ENCODE peak calls at places on chromosomes 1 and 21, in four cellular contexts. One of them, this sample, is unnamed.

GRCh38 chr1:234509457-234510328 is 30.7 kb upstream of the TARBP1 start:
- DNase-seq in SK-N-SH: no peak
- DNase-seq in K562: no peak
- DNase-seq in A549: no peak
- DNase-seq in this sample: no peak

GRCh38 chr1:55580845-55581332 is 365.7 kb upstream of the USP24 start:
- DNase-seq in SK-N-SH: no peak
- DNase-seq in K562: no peak
- DNase-seq in A549: no peak
- DNase-seq in this sample: no peak

GRCh38 chr1:18211764-18212163 is 104.2 kb downstream of the IGSF21 start:
- DNase-seq in SK-N-SH: peak; percentile 32
- DNase-seq in K562: no peak
- DNase-seq in A549: no peak
- DNase-seq in this sample: peak; percentile 45

GRCh38 chr1:234958702-234959649 is 169.7 kb downstream of the TOMM20 start:
- DNase-seq in SK-N-SH: no peak
- DNase-seq in K562: no peak
- DNase-seq in A549: no peak
- DNase-seq in this sample: no peak

GRCh38 chr21:44897326-44898010 is 23.2 kb downstream of the ITGB2 start:
- DNase-seq in SK-N-SH: no peak
- DNase-seq in K562: peak; percentile 50
- DNase-seq in A549: no peak
- DNase-seq in this sample: no peak

GRCh38 chr1:147287133-147287865 is 44.8 kb downstream of the CHD1L start:
- DNase-seq in SK-N-SH: no peak
- DNase-seq in K562: no peak
- DNase-seq in A549: no peak
- DNase-seq in this sample: no peak

GRCh38 chr1:201889092-201889968 is 632 bp downstream of the SHISA4 start:
- DNase-seq in SK-N-SH: no peak
- DNase-seq in K562: no peak
- DNase-seq in A549: no peak
- DNase-seq in this sample: no peak

GRCh38 chr1:16143566-16144324 is 12.1 kb downstream of the EPHA2 start:
- DNase-seq in SK-N-SH: no peak
- DNase-seq in K562: peak; percentile 97
- DNase-seq in A549: peak; percentile 94
- DNase-seq in this sample: peak; percentile 87

GRCh38 chr1:44553771-44554170 is 120.5 kb downstream of the TMEM53 start:
- DNase-seq in SK-N-SH: no peak
- DNase-seq in K562: no peak
- DNase-seq in A549: peak; percentile 59
- DNase-seq in this sample: no peak

GRCh38 chr1:210332233-210332632 is 3.5 kb downstream of the HHAT start:
- DNase-seq in SK-N-SH: no peak
- DNase-seq in K562: no peak
- DNase-seq in A549: no peak
- DNase-seq in this sample: no peak

GRCh38 chr1:45908613-45909140 is 105.3 kb downstream of the MAST2 start:
- DNase-seq in SK-N-SH: no peak
- DNase-seq in K562: no peak
- DNase-seq in A549: no peak
- DNase-seq in this sample: no peak

GRCh38 chr1:30159015-30159414 is 564.4 kb downstream of the MATN1 start:
- DNase-seq in SK-N-SH: no peak
- DNase-seq in K562: peak; percentile 81
- DNase-seq in A549: no peak
- DNase-seq in this sample: no peak

GRCh38 chr1:209190591-209191241 is 392.8 kb upstream of the CAMK1G start:
- DNase-seq in SK-N-SH: peak; percentile 53
- DNase-seq in K562: peak; percentile 21
- DNase-seq in A549: peak; percentile 16
- DNase-seq in this sample: peak; percentile 53

DNA sequence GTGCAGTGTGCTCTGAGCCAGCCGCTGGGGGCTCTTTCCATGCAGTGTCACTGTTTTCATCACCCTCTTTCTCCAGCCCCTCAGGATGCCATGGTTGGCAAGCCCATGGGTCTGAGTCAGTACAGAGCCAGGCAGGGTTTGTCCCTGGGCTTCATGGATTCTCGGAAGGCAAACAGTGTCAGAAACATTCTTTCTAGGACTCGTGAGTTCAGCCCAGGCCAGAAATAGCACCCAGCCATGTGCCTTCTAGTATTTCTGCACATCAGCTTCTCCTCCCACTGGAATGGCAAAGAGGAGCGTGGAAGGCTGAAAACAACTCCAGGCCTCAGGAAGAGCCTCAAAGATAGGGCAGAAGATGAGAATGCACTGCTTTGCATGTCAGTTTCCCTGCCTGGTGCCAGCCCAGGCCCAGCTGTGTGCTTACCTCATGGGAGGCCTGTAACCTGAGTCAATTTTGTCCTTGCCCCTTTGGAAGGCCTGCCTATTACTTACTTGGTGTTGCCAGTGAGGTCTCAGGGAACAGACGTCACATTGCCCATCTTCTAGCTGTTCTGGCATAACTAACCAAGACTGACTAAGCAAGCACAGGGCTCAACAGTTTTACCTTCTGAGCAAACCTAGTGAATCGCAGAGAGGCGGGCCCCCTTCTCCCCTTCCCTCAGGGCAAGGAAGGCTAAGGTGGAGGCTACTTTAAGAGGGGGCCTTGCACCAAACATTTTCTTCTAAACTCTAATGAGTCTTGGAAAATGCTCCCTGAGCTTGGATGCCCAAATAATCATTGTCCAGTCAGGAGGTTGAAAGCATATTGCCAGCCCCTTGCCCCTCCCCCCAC is 42.5 kb downstream of the GLUL start:
- DNase-seq in SK-N-SH: no peak
- DNase-seq in K562: no peak
- DNase-seq in A549: no peak
- DNase-seq in this sample: no peak
- TF ChIP-seq EP300 in SK-N-SH: no peak
- TF ChIP-seq EP300 in K562: no peak
- TF ChIP-seq EP300 in A549: no peak
- TF ChIP-seq EP300 in this sample: no peak

GRCh38 chr1:212713465-212714136 is 14.0 kb upstream of the BATF3 start:
- DNase-seq in SK-N-SH: no peak
- DNase-seq in K562: no peak
- DNase-seq in A549: no peak
- DNase-seq in this sample: no peak
- TF ChIP-seq EP300 in SK-N-SH: no peak
- TF ChIP-seq EP300 in K562: no peak
- TF ChIP-seq EP300 in A549: no peak
- TF ChIP-seq EP300 in this sample: no peak

GRCh38 chr1:155308493-155309422 is at the start of gene FDPS:
- DNase-seq in SK-N-SH: peak; percentile 94
- DNase-seq in K562: peak; percentile 97
- DNase-seq in A549: peak; percentile 98
- DNase-seq in this sample: peak; percentile 98
- TF ChIP-seq EP300 in SK-N-SH: no peak
- TF ChIP-seq EP300 in K562: no peak
- TF ChIP-seq EP300 in A549: no peak
- TF ChIP-seq EP300 in this sample: no peak

GRCh38 chr1:117070124-117070523 is 10.0 kb downstream of the TTF2 start:
- DNase-seq in SK-N-SH: no peak
- DNase-seq in K562: no peak
- DNase-seq in A549: no peak
- DNase-seq in this sample: no peak
- TF ChIP-seq EP300 in SK-N-SH: no peak
- TF ChIP-seq EP300 in K562: no peak
- TF ChIP-seq EP300 in A549: no peak
- TF ChIP-seq EP300 in this sample: no peak

GRCh38 chr1:33572387-33572786 is 99.9 kb downstream of the ZSCAN20 start:
- DNase-seq in SK-N-SH: no peak
- DNase-seq in K562: no peak
- DNase-seq in A549: no peak
- DNase-seq in this sample: no peak
- TF ChIP-seq EP300 in SK-N-SH: no peak
- TF ChIP-seq EP300 in K562: no peak
- TF ChIP-seq EP300 in A549: no peak
- TF ChIP-seq EP300 in this sample: no peak

DNA sequence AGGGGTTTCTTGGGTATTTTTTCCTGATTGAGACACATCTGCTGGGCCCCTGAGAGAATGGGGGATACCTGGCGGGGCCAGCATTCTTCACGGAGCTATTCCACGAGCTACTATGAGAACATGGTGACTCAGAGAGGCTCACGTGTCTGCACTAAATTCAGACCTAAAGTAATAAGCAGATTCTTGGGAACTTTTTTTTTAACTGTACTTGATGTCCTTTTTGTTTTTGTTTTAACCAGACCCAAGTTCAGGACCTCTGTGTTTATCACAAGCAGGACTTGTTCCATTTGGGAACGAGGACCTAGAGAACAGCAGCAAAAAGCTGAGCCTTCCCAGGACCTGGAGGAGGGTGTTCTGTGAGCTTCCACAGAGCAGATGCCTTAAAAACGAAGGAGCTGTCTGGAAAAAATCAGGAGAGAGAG is 44.0 kb downstream of the EVA1C start:
- DNase-seq in SK-N-SH: no peak
- DNase-seq in K562: no peak
- DNase-seq in A549: no peak
- DNase-seq in this sample: no peak
- TF ChIP-seq EP300 in SK-N-SH: no peak
- TF ChIP-seq EP300 in K562: no peak
- TF ChIP-seq EP300 in A549: no peak
- TF ChIP-seq EP300 in this sample: peak; percentile 57

GRCh38 chr1:98078586-98078985 is 157.8 kb upstream of the DPYD start:
- DNase-seq in SK-N-SH: no peak
- DNase-seq in K562: no peak
- DNase-seq in A549: no peak
- DNase-seq in this sample: no peak

GRCh38 chr1:98072047-98072446 is 151.2 kb upstream of the DPYD start:
- DNase-seq in SK-N-SH: no peak
- DNase-seq in K562: no peak
- DNase-seq in A549: no peak
- DNase-seq in this sample: no peak

GRCh38 chr1:98081951-98082350 is 161.1 kb upstream of the DPYD start:
- DNase-seq in SK-N-SH: no peak
- DNase-seq in K562: no peak
- DNase-seq in A549: no peak
- DNase-seq in this sample: no peak

GRCh38 chr1:98075626-98076025 is 154.8 kb upstream of the DPYD start:
- DNase-seq in SK-N-SH: no peak
- DNase-seq in K562: no peak
- DNase-seq in A549: no peak
- DNase-seq in this sample: no peak

DNA sequence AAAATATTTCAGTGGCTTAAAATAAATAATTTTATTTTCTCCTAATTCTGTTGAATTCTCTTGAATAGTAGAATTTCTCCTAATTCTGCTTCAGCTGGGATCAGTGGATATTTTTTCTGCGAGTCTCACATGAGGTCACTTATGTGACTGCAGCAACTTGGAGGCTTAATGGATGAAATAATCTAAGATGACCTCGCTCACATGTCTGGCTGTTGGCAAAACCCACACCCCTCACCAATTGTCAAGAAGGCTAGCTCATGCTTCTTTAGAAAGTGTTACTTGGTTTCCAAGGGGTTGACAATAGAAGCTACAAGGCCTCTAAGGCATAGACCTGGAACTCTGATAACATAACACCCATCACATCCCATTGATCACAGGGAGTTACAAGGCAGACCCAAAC is 156.9 kb upstream of the DPYD start:
- DNase-seq in SK-N-SH: no peak
- DNase-seq in K562: no peak
- DNase-seq in A549: no peak
- DNase-seq in this sample: no peak
- TF ChIP-seq EP300 in SK-N-SH: no peak
- TF ChIP-seq EP300 in K562: no peak
- TF ChIP-seq EP300 in A549: no peak
- TF ChIP-seq EP300 in this sample: no peak

This sample was measured in upper lobe of left lung.